ENCODE peak calls at places on chromosomes 13 and 19, in ten cellular contexts. P is heart right ventricle; X is GM04503; I is osteoblast; J is fibroblast of pulmonary artery; H is endothelial cell; E is A549; N is fibroblast of mammary gland; U is stimulated activated naive B cell treated with anti-CD40 and anti-IgM and Interleukin-4, amounts not matched to agents 10 μg/mL and 1 μg/mL and 100 μg/mL, for 72 hours; Q is mucosa of gallbladder. R is an unnamed sample.

GRCh38 chr13:26011996-26012688 is 39.7 kb downstream of the SHISA2 start:
- DNase-seq in P (no peak), X (no peak), I (no peak), J (peak), H (no peak), E (no peak), N (no peak), U (no peak), Q (no peak), R (no peak)

GRCh38 chr13:85469320-85469719 is 329.9 kb downstream of the SLITRK6 start:
- DNase-seq in P (no peak), X (no peak), I (no peak), J (no peak), H (no peak), E (no peak), N (no peak), U (no peak), Q (no peak), R (no peak)

GRCh38 chr13:70415141-70415540 is 306.9 kb upstream of the KLHL1 start:
- DNase-seq in P (no peak), X (no peak), I (no peak), J (no peak), H (no peak), E (no peak), N (no peak), U (no peak), Q (no peak), R (no peak)

GRCh38 chr19:47499371-47499770 is 15.4 kb upstream of the KPTN start:
- DNase-seq in P (no peak), X (no peak), I (no peak), J (no peak), H (no peak), E (no peak), N (no peak), U (no peak), Q (no peak), R (no peak)

GRCh38 chr13:28753208-28753892 is 34.6 kb upstream of the SLC46A3 start:
- DNase-seq in P (peak), X (peak), I (peak), J (peak), H (no peak), E (peak), N (peak), U (no peak), Q (peak), R (no peak)

GRCh38 chr13:95497307-95497943 is 55.1 kb upstream of the CLDN10 start:
- DNase-seq in P (peak), X (no peak), I (no peak), J (no peak), H (no peak), E (no peak), N (no peak), U (no peak), Q (peak), R (no peak)

GRCh38 chr19:36604656-36605100 is 435 bp upstream of the ZNF382 start:
- DNase-seq in P (peak), X (peak), I (peak), J (peak), H (peak), E (no peak), N (peak), U (peak), Q (peak), R (peak)

GRCh38 chr13:27347373-27347772 is 76.7 kb downstream of the RASL11A start:
- DNase-seq in P (no peak), X (no peak), I (no peak), J (no peak), H (no peak), E (no peak), N (no peak), U (no peak), Q (no peak), R (no peak)

GRCh38 chr13:43936630-43937029 is 56.9 kb downstream of the LACC1 start:
- DNase-seq in P (no peak), X (no peak), I (peak), J (no peak), H (no peak), E (no peak), N (no peak), U (no peak), Q (no peak), R (no peak)

GRCh38 chr13:47148543-47148942 is 251.7 kb upstream of the HTR2A start:
- DNase-seq in P (no peak), X (no peak), I (no peak), J (no peak), H (no peak), E (no peak), N (no peak), U (no peak), Q (no peak), R (no peak)

GRCh38 chr19:39196860-39197562 is at the start of gene NCCRP1:
- DNase-seq in P (no peak), X (no peak), I (peak), J (no peak), H (no peak), E (no peak), N (no peak), U (no peak), Q (no peak), R (no peak)

GRCh38 chr13:97278395-97279078 is 56.4 kb downstream of the MBNL2 start:
- DNase-seq in P (no peak), X (no peak), I (peak), J (no peak), H (no peak), E (no peak), N (peak), U (no peak), Q (no peak), R (no peak)

GRCh38 chr13:39415403-39415802 is 187.6 kb downstream of the LHFPL6 start:
- DNase-seq in P (peak), X (no peak), I (peak), J (peak), H (peak), E (peak), N (peak), U (no peak), Q (no peak), R (no peak)

GRCh38 chr19:18401580-18402112 is 4.2 kb upstream of the LRRC25 start:
- DNase-seq in P (peak), X (no peak), I (peak), J (peak), H (peak), E (peak), N (peak), U (peak), Q (peak), R (peak)

GRCh38 chr19:40006273-40006691 is 9.4 kb downstream of the ZNF546 start:
- DNase-seq in P (peak), X (peak), I (peak), J (peak), H (no peak), E (no peak), N (peak), U (no peak), Q (no peak), R (no peak)

GRCh38 chr13:110475550-110476219 is 85.8 kb downstream of the RAB20 start:
- DNase-seq in P (no peak), X (no peak), I (no peak), J (no peak), H (no peak), E (no peak), N (no peak), U (no peak), Q (no peak), R (no peak)

GRCh38 chr13:84821261-84821660 is 939.0 kb upstream of the SLITRK1 start:
- DNase-seq in P (no peak), X (no peak), I (no peak), J (no peak), H (no peak), E (no peak), N (no peak), U (no peak), Q (no peak), R (peak)

GRCh38 chr19:40184273-40184672 is 7.0 kb upstream of the MAP3K10 start:
- DNase-seq in P (no peak), X (no peak), I (no peak), J (no peak), H (no peak), E (no peak), N (no peak), U (no peak), Q (no peak), R (no peak)

GRCh38 chr13:113029487-113030258 is 60.7 kb downstream of the MCF2L start:
- DNase-seq in P (no peak), X (no peak), I (no peak), J (peak), H (peak), E (peak), N (no peak), U (peak), Q (peak), R (peak)

GRCh38 chr13:27504541-27504940 is 54.2 kb upstream of the MTIF3 start:
- DNase-seq in P (no peak), X (no peak), I (no peak), J (no peak), H (no peak), E (no peak), N (no peak), U (no peak), Q (no peak), R (no peak)